ENCODE peak calls at places on chromosomes 7 and 10, in ten cellular contexts. One of them, this sample, is unnamed.

GRCh38 chr7:134179321-134179720 is 52.2 kb downstream of the LRGUK start:
- DNase-seq in nephron progenitor cell: no peak
- DNase-seq in kidney epithelial cell: no peak
- DNase-seq in NCI-H460: no peak
- DNase-seq in hypothalamus: no peak
- DNase-seq in endothelial cell: no peak
- DNase-seq in activated B cell treated with CpG ODN at 0.5 μM for 24 hours: no peak
- DNase-seq in NAMALWA: no peak
- DNase-seq in iris pigment epithelial cell: no peak
- DNase-seq in HCEC 1CT: no peak
- DNase-seq in this sample: no peak

GRCh38 chr7:116571037-116571436 is 46.2 kb downstream of the CAV1 start:
- DNase-seq in nephron progenitor cell: no peak
- DNase-seq in kidney epithelial cell: no peak
- DNase-seq in NCI-H460: no peak
- DNase-seq in hypothalamus: no peak
- DNase-seq in endothelial cell: no peak
- DNase-seq in activated B cell treated with CpG ODN at 0.5 μM for 24 hours: no peak
- DNase-seq in NAMALWA: no peak
- DNase-seq in iris pigment epithelial cell: peak; percentile 84
- DNase-seq in HCEC 1CT: peak; percentile 86
- DNase-seq in this sample: no peak

GRCh38 chr7:55360486-55360885 is 4.7 kb upstream of the LANCL2 start:
- DNase-seq in nephron progenitor cell: no peak
- DNase-seq in kidney epithelial cell: no peak
- DNase-seq in NCI-H460: no peak
- DNase-seq in hypothalamus: no peak
- DNase-seq in endothelial cell: no peak
- DNase-seq in activated B cell treated with CpG ODN at 0.5 μM for 24 hours: no peak
- DNase-seq in NAMALWA: no peak
- DNase-seq in iris pigment epithelial cell: no peak
- DNase-seq in HCEC 1CT: peak; percentile 7
- DNase-seq in this sample: no peak

GRCh38 chr7:10934292-10934691 is 39.4 kb upstream of the PHF14 start:
- DNase-seq in nephron progenitor cell: no peak
- DNase-seq in kidney epithelial cell: no peak
- DNase-seq in NCI-H460: no peak
- DNase-seq in hypothalamus: no peak
- DNase-seq in endothelial cell: no peak
- DNase-seq in activated B cell treated with CpG ODN at 0.5 μM for 24 hours: no peak
- DNase-seq in NAMALWA: no peak
- DNase-seq in iris pigment epithelial cell: peak; percentile 58
- DNase-seq in HCEC 1CT: peak; percentile 90
- DNase-seq in this sample: no peak

GRCh38 chr7:46534593-46535271 is 613.7 kb upstream of the IGFBP3 start:
- DNase-seq in nephron progenitor cell: peak; percentile 23
- DNase-seq in kidney epithelial cell: peak; percentile 39
- DNase-seq in NCI-H460: peak; percentile 96
- DNase-seq in hypothalamus: no peak
- DNase-seq in endothelial cell: no peak
- DNase-seq in activated B cell treated with CpG ODN at 0.5 μM for 24 hours: no peak
- DNase-seq in NAMALWA: no peak
- DNase-seq in iris pigment epithelial cell: peak; percentile 96
- DNase-seq in HCEC 1CT: no peak
- DNase-seq in this sample: peak; percentile 60

GRCh38 chr10:35016009-35016408 is 74.1 kb downstream of the CUL2 start:
- DNase-seq in nephron progenitor cell: no peak
- DNase-seq in kidney epithelial cell: no peak
- DNase-seq in NCI-H460: no peak
- DNase-seq in hypothalamus: no peak
- DNase-seq in endothelial cell: no peak
- DNase-seq in activated B cell treated with CpG ODN at 0.5 μM for 24 hours: no peak
- DNase-seq in NAMALWA: no peak
- DNase-seq in iris pigment epithelial cell: no peak
- DNase-seq in HCEC 1CT: no peak
- DNase-seq in this sample: no peak

GRCh38 chr7:87920578-87920977 is 13.5 kb upstream of the ADAM22 start:
- DNase-seq in nephron progenitor cell: no peak
- DNase-seq in kidney epithelial cell: no peak
- DNase-seq in NCI-H460: no peak
- DNase-seq in hypothalamus: no peak
- DNase-seq in endothelial cell: no peak
- DNase-seq in activated B cell treated with CpG ODN at 0.5 μM for 24 hours: no peak
- DNase-seq in NAMALWA: no peak
- DNase-seq in iris pigment epithelial cell: no peak
- DNase-seq in HCEC 1CT: no peak
- DNase-seq in this sample: no peak

GRCh38 chr7:124152859-124153692 is 120.2 kb upstream of the TMEM229A start:
- DNase-seq in nephron progenitor cell: peak; percentile 21
- DNase-seq in kidney epithelial cell: no peak
- DNase-seq in NCI-H460: peak; percentile 60
- DNase-seq in hypothalamus: no peak
- DNase-seq in endothelial cell: peak; percentile 49
- DNase-seq in activated B cell treated with CpG ODN at 0.5 μM for 24 hours: no peak
- DNase-seq in NAMALWA: peak; percentile 79
- DNase-seq in iris pigment epithelial cell: peak; percentile 36
- DNase-seq in HCEC 1CT: peak; percentile 51
- DNase-seq in this sample: no peak

GRCh38 chr7:30743371-30744074 is 8.4 kb upstream of the INMT start:
- DNase-seq in nephron progenitor cell: no peak
- DNase-seq in kidney epithelial cell: no peak
- DNase-seq in NCI-H460: no peak
- DNase-seq in hypothalamus: no peak
- DNase-seq in endothelial cell: no peak
- DNase-seq in activated B cell treated with CpG ODN at 0.5 μM for 24 hours: no peak
- DNase-seq in NAMALWA: no peak
- DNase-seq in iris pigment epithelial cell: peak; percentile 24
- DNase-seq in HCEC 1CT: peak; percentile 41
- DNase-seq in this sample: peak; percentile 41

GRCh38 chr7:18426564-18427226 is 68.9 kb upstream of the HDAC9 start:
- DNase-seq in nephron progenitor cell: no peak
- DNase-seq in kidney epithelial cell: no peak
- DNase-seq in NCI-H460: no peak
- DNase-seq in hypothalamus: no peak
- DNase-seq in endothelial cell: no peak
- DNase-seq in activated B cell treated with CpG ODN at 0.5 μM for 24 hours: no peak
- DNase-seq in NAMALWA: no peak
- DNase-seq in iris pigment epithelial cell: peak; percentile 63
- DNase-seq in HCEC 1CT: peak; percentile 67
- DNase-seq in this sample: no peak

GRCh38 chr10:28130267-28130666 is 131.4 kb upstream of the ODAD2 start:
- DNase-seq in nephron progenitor cell: no peak
- DNase-seq in kidney epithelial cell: no peak
- DNase-seq in NCI-H460: no peak
- DNase-seq in hypothalamus: no peak
- DNase-seq in endothelial cell: no peak
- DNase-seq in activated B cell treated with CpG ODN at 0.5 μM for 24 hours: no peak
- DNase-seq in NAMALWA: no peak
- DNase-seq in iris pigment epithelial cell: peak; percentile 80
- DNase-seq in HCEC 1CT: peak; percentile 49
- DNase-seq in this sample: peak; percentile 48

GRCh38 chr10:22414146-22414545 is 68.8 kb downstream of the SPAG6 start:
- DNase-seq in nephron progenitor cell: no peak
- DNase-seq in kidney epithelial cell: no peak
- DNase-seq in NCI-H460: no peak
- DNase-seq in hypothalamus: no peak
- DNase-seq in endothelial cell: no peak
- DNase-seq in activated B cell treated with CpG ODN at 0.5 μM for 24 hours: no peak
- DNase-seq in NAMALWA: no peak
- DNase-seq in iris pigment epithelial cell: no peak
- DNase-seq in HCEC 1CT: no peak
- DNase-seq in this sample: no peak

GRCh38 chr10:102117391-102118159 is 2.6 kb downstream of the LDB1 start:
- DNase-seq in nephron progenitor cell: peak; percentile 50
- DNase-seq in kidney epithelial cell: no peak
- DNase-seq in NCI-H460: no peak
- DNase-seq in hypothalamus: peak; percentile 91
- DNase-seq in endothelial cell: peak; percentile 42
- DNase-seq in activated B cell treated with CpG ODN at 0.5 μM for 24 hours: peak; percentile 26
- DNase-seq in NAMALWA: peak; percentile 87
- DNase-seq in iris pigment epithelial cell: peak; percentile 62
- DNase-seq in HCEC 1CT: peak; percentile 59
- DNase-seq in this sample: peak; percentile 60

GRCh38 chr10:14873090-14873760 is 5.4 kb upstream of the SUV39H2 start:
- DNase-seq in nephron progenitor cell: no peak
- DNase-seq in kidney epithelial cell: no peak
- DNase-seq in NCI-H460: no peak
- DNase-seq in hypothalamus: no peak
- DNase-seq in endothelial cell: no peak
- DNase-seq in activated B cell treated with CpG ODN at 0.5 μM for 24 hours: no peak
- DNase-seq in NAMALWA: no peak
- DNase-seq in iris pigment epithelial cell: peak; percentile 84
- DNase-seq in HCEC 1CT: peak; percentile 82
- DNase-seq in this sample: no peak

GRCh38 chr10:115082521-115082920 is 10.6 kb upstream of the ATRNL1 start:
- DNase-seq in nephron progenitor cell: no peak
- DNase-seq in kidney epithelial cell: no peak
- DNase-seq in NCI-H460: no peak
- DNase-seq in hypothalamus: no peak
- DNase-seq in endothelial cell: no peak
- DNase-seq in activated B cell treated with CpG ODN at 0.5 μM for 24 hours: no peak
- DNase-seq in NAMALWA: no peak
- DNase-seq in iris pigment epithelial cell: peak; percentile 73
- DNase-seq in HCEC 1CT: peak; percentile 9
- DNase-seq in this sample: no peak

GRCh38 chr10:70684841-70685457 is 12.6 kb downstream of the ADAMTS14 start:
- DNase-seq in nephron progenitor cell: no peak
- DNase-seq in kidney epithelial cell: no peak
- DNase-seq in NCI-H460: no peak
- DNase-seq in hypothalamus: no peak
- DNase-seq in endothelial cell: no peak
- DNase-seq in activated B cell treated with CpG ODN at 0.5 μM for 24 hours: no peak
- DNase-seq in NAMALWA: no peak
- DNase-seq in iris pigment epithelial cell: no peak
- DNase-seq in HCEC 1CT: no peak
- DNase-seq in this sample: no peak